ENCODE peak calls at places on chromosomes 12 and 14, in eight cellular contexts. One of them, this sample, is unnamed. For H3K4me1, the result is how much of the 10 kb centered on the place peaks cover.

GRCh38 chr14:38171197-38171596 is 36.5 kb upstream of the SSTR1 start:
- DNase-seq in mammary epithelial cell: no peak
- DNase-seq in fibroblast of lung: no peak
- DNase-seq in hepatocyte: no peak
- DNase-seq in astrocyte: peak
- DNase-seq in endothelial cell of umbilical vein: no peak
- DNase-seq in GM12878: no peak
- DNase-seq in mesenchymal stem cell: no peak
- DNase-seq in this sample: no peak

GRCh38 chr14:28142400-28143015 is 624.1 kb upstream of the FOXG1 start:
- DNase-seq in mammary epithelial cell: no peak
- DNase-seq in fibroblast of lung: peak
- DNase-seq in hepatocyte: peak
- DNase-seq in astrocyte: no peak
- DNase-seq in endothelial cell of umbilical vein: no peak
- DNase-seq in GM12878: no peak
- DNase-seq in mesenchymal stem cell: no peak
- DNase-seq in this sample: no peak

GRCh38 chr12:9084417-9084816 is 31.3 kb downstream of the A2M start:
- DNase-seq in mammary epithelial cell: no peak
- DNase-seq in fibroblast of lung: no peak
- DNase-seq in hepatocyte: no peak
- DNase-seq in astrocyte: no peak
- DNase-seq in endothelial cell of umbilical vein: no peak
- DNase-seq in GM12878: no peak
- DNase-seq in mesenchymal stem cell: no peak
- DNase-seq in this sample: no peak

GRCh38 chr12:116582610-116583009 is 23.4 kb downstream of the MAP1LC3B2 start:
- DNase-seq in mammary epithelial cell: no peak
- DNase-seq in fibroblast of lung: no peak
- DNase-seq in hepatocyte: peak
- DNase-seq in astrocyte: peak
- DNase-seq in endothelial cell of umbilical vein: no peak
- DNase-seq in GM12878: no peak
- DNase-seq in mesenchymal stem cell: no peak
- DNase-seq in this sample: no peak

GRCh38 chr12:29382251-29382650 is 1.3 kb upstream of the ERGIC2 start:
- DNase-seq in mammary epithelial cell: no peak
- DNase-seq in fibroblast of lung: no peak
- DNase-seq in hepatocyte: no peak
- DNase-seq in astrocyte: no peak
- DNase-seq in endothelial cell of umbilical vein: no peak
- DNase-seq in GM12878: no peak
- DNase-seq in mesenchymal stem cell: no peak
- DNase-seq in this sample: no peak

GRCh38 chr12:8483081-8483479 is 27.3 kb downstream of the CLEC6A start:
- DNase-seq in mammary epithelial cell: no peak
- DNase-seq in fibroblast of lung: no peak
- DNase-seq in hepatocyte: no peak
- DNase-seq in astrocyte: no peak
- DNase-seq in endothelial cell of umbilical vein: no peak
- DNase-seq in GM12878: no peak
- DNase-seq in mesenchymal stem cell: no peak
- DNase-seq in this sample: no peak

GRCh38 chr12:91225316-91225715 is 42.7 kb upstream of the DCN start:
- DNase-seq in mammary epithelial cell: no peak
- DNase-seq in fibroblast of lung: peak
- DNase-seq in hepatocyte: peak
- DNase-seq in astrocyte: peak
- DNase-seq in endothelial cell of umbilical vein: no peak
- DNase-seq in GM12878: no peak
- DNase-seq in mesenchymal stem cell: peak
- DNase-seq in this sample: no peak

GRCh38 chr14:59969319-59969718 is 49.4 kb downstream of the LRRC9 start:
- DNase-seq in mammary epithelial cell: no peak
- DNase-seq in fibroblast of lung: peak
- DNase-seq in hepatocyte: no peak
- DNase-seq in astrocyte: peak
- DNase-seq in endothelial cell of umbilical vein: no peak
- DNase-seq in GM12878: no peak
- DNase-seq in mesenchymal stem cell: peak
- DNase-seq in this sample: no peak

GRCh38 chr12:119630962-119631550 is 36.9 kb upstream of the PRKAB1 start:
- DNase-seq in mammary epithelial cell: no peak
- DNase-seq in fibroblast of lung: no peak
- DNase-seq in hepatocyte: no peak
- DNase-seq in astrocyte: no peak
- DNase-seq in endothelial cell of umbilical vein: no peak
- DNase-seq in GM12878: no peak
- DNase-seq in mesenchymal stem cell: no peak
- DNase-seq in this sample: no peak

GRCh38 chr12:30169839-30170591 is 386.3 kb upstream of the TMTC1 start:
- DNase-seq in mammary epithelial cell: no peak
- DNase-seq in fibroblast of lung: no peak
- DNase-seq in hepatocyte: peak
- DNase-seq in astrocyte: no peak
- DNase-seq in endothelial cell of umbilical vein: no peak
- DNase-seq in GM12878: no peak
- DNase-seq in mesenchymal stem cell: no peak
- DNase-seq in this sample: no peak

GRCh38 chr12:75812341-75813018 is 219.1 kb downstream of the PHLDA1 start:
- DNase-seq in mammary epithelial cell: no peak
- DNase-seq in fibroblast of lung: peak
- DNase-seq in hepatocyte: peak
- DNase-seq in astrocyte: peak
- DNase-seq in endothelial cell of umbilical vein: no peak
- DNase-seq in GM12878: no peak
- DNase-seq in mesenchymal stem cell: peak
- DNase-seq in this sample: no peak

GRCh38 chr14:71521736-71522135 is 410.5 kb upstream of the RGS6 start:
- DNase-seq in mammary epithelial cell: no peak
- DNase-seq in fibroblast of lung: no peak
- DNase-seq in hepatocyte: no peak
- DNase-seq in astrocyte: no peak
- DNase-seq in endothelial cell of umbilical vein: no peak
- DNase-seq in GM12878: no peak
- DNase-seq in mesenchymal stem cell: no peak
- DNase-seq in this sample: no peak
- H3K4me1 ChIP-seq in mammary epithelial cell: under half
- H3K4me1 ChIP-seq in fibroblast of lung: under half
- H3K4me1 ChIP-seq in hepatocyte: under half
- H3K4me1 ChIP-seq in astrocyte: under half
- H3K4me1 ChIP-seq in endothelial cell of umbilical vein: under half
- H3K4me1 ChIP-seq in GM12878: under half
- H3K4me1 ChIP-seq in mesenchymal stem cell: under half
- H3K4me1 ChIP-seq in this sample: under half

GRCh38 chr14:88818018-88818417 is 6.4 kb upstream of the TTC8 start:
- DNase-seq in mammary epithelial cell: no peak
- DNase-seq in fibroblast of lung: no peak
- DNase-seq in hepatocyte: no peak
- DNase-seq in astrocyte: no peak
- DNase-seq in endothelial cell of umbilical vein: no peak
- DNase-seq in GM12878: no peak
- DNase-seq in mesenchymal stem cell: no peak
- DNase-seq in this sample: no peak
- H2AFZ ChIP-seq in mammary epithelial cell: no peak
- H2AFZ ChIP-seq in fibroblast of lung: no peak
- H2AFZ ChIP-seq in hepatocyte: no peak
- H2AFZ ChIP-seq in astrocyte: no peak
- H2AFZ ChIP-seq in endothelial cell of umbilical vein: no peak
- H2AFZ ChIP-seq in GM12878: no peak
- H2AFZ ChIP-seq in mesenchymal stem cell: no peak
- H2AFZ ChIP-seq in this sample: no peak

DNA sequence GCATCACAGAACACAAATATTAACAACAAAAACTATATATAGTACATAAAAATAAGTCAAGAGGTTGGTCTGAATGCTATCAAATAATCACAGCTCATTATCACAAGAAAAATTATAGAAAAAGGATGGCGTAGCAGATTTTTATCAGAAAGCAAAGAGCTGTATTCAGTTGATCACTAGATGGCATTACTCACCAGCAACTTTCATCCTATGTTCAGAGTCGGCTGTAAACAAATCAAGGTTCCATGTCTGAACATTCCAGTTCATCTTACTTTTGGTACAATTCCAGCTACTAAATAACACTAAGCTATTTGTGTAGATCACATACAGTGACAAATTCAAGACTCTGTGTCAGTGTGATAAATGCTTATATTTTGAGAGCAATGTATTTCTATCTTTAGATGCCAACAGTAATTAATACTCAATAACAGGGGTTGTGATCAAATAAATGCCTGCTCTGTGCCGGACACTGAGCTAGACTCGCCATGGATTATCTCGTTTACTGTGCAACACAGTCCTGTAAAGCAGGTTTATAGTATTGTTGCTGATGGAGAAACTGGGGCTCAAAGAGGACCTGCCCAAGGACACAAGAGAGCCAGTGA is 30.1 kb downstream of the NRDE2 start:
- DNase-seq in mammary epithelial cell: peak
- DNase-seq in fibroblast of lung: peak
- DNase-seq in hepatocyte: peak
- DNase-seq in astrocyte: peak
- DNase-seq in endothelial cell of umbilical vein: peak
- DNase-seq in GM12878: no peak
- DNase-seq in mesenchymal stem cell: peak
- DNase-seq in this sample: no peak
- H3K27ac ChIP-seq in mammary epithelial cell: no peak
- H3K27ac ChIP-seq in fibroblast of lung: no peak
- H3K27ac ChIP-seq in hepatocyte: peak
- H3K27ac ChIP-seq in astrocyte: no peak
- H3K27ac ChIP-seq in endothelial cell of umbilical vein: no peak
- H3K27ac ChIP-seq in GM12878: no peak
- H3K27ac ChIP-seq in mesenchymal stem cell: no peak
- H3K27ac ChIP-seq in this sample: no peak

GRCh38 chr14:35338731-35339405 is 46.7 kb downstream of the PSMA6 start:
- DNase-seq in mammary epithelial cell: no peak
- DNase-seq in fibroblast of lung: no peak
- DNase-seq in hepatocyte: no peak
- DNase-seq in astrocyte: no peak
- DNase-seq in endothelial cell of umbilical vein: no peak
- DNase-seq in GM12878: no peak
- DNase-seq in mesenchymal stem cell: no peak
- DNase-seq in this sample: no peak

GRCh38 chr14:35336171-35337073 is 44.2 kb downstream of the PSMA6 start:
- DNase-seq in mammary epithelial cell: peak
- DNase-seq in fibroblast of lung: peak
- DNase-seq in hepatocyte: peak
- DNase-seq in astrocyte: peak
- DNase-seq in endothelial cell of umbilical vein: peak
- DNase-seq in GM12878: no peak
- DNase-seq in mesenchymal stem cell: peak
- DNase-seq in this sample: no peak

GRCh38 chr14:35335388-35336092 is 43.4 kb downstream of the PSMA6 start:
- DNase-seq in mammary epithelial cell: no peak
- DNase-seq in fibroblast of lung: peak
- DNase-seq in hepatocyte: peak
- DNase-seq in astrocyte: no peak
- DNase-seq in endothelial cell of umbilical vein: peak
- DNase-seq in GM12878: no peak
- DNase-seq in mesenchymal stem cell: peak
- DNase-seq in this sample: no peak

GRCh38 chr14:35337557-35338255 is 45.5 kb downstream of the PSMA6 start:
- DNase-seq in mammary epithelial cell: peak
- DNase-seq in fibroblast of lung: no peak
- DNase-seq in hepatocyte: peak
- DNase-seq in astrocyte: no peak
- DNase-seq in endothelial cell of umbilical vein: no peak
- DNase-seq in GM12878: no peak
- DNase-seq in mesenchymal stem cell: no peak
- DNase-seq in this sample: no peak

GRCh38 chr14:35337074-35337556 is 44.9 kb downstream of the PSMA6 start:
- DNase-seq in mammary epithelial cell: no peak
- DNase-seq in fibroblast of lung: no peak
- DNase-seq in hepatocyte: no peak
- DNase-seq in astrocyte: no peak
- DNase-seq in endothelial cell of umbilical vein: no peak
- DNase-seq in GM12878: no peak
- DNase-seq in mesenchymal stem cell: no peak
- DNase-seq in this sample: no peak
- H3K4me1 ChIP-seq in mammary epithelial cell: half or more
- H3K4me1 ChIP-seq in fibroblast of lung: under half
- H3K4me1 ChIP-seq in hepatocyte: half or more
- H3K4me1 ChIP-seq in astrocyte: under half
- H3K4me1 ChIP-seq in endothelial cell of umbilical vein: under half
- H3K4me1 ChIP-seq in GM12878: under half
- H3K4me1 ChIP-seq in mesenchymal stem cell: under half
- H3K4me1 ChIP-seq in this sample: half or more

DNA sequence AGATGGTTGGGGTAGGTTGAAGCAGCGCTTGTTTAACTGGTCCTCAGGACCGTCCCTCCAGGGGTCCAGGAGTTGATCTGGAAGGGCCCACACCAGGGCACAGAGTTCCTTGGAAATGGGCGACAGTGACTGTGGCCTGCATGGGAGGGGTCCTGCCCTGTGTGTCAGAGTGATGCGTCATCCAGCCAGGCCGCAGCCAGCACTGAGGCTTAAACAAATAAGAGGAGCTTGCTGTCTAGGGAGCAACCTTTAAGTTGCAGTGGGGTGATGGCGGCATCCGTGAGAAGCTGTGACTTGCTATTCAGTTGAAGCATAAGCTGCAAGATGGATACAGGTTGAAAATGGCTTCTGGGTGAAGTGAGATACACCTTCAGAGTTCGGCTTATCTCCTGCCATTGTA is 20.2 kb downstream of the DCAF4 start:
- DNase-seq in mammary epithelial cell: no peak
- DNase-seq in fibroblast of lung: peak
- DNase-seq in hepatocyte: no peak
- DNase-seq in astrocyte: peak
- DNase-seq in endothelial cell of umbilical vein: no peak
- DNase-seq in GM12878: no peak
- DNase-seq in mesenchymal stem cell: peak
- DNase-seq in this sample: no peak
- H2AFZ ChIP-seq in mammary epithelial cell: no peak
- H2AFZ ChIP-seq in fibroblast of lung: no peak
- H2AFZ ChIP-seq in hepatocyte: no peak
- H2AFZ ChIP-seq in astrocyte: peak
- H2AFZ ChIP-seq in endothelial cell of umbilical vein: no peak
- H2AFZ ChIP-seq in GM12878: no peak
- H2AFZ ChIP-seq in mesenchymal stem cell: no peak
- H2AFZ ChIP-seq in this sample: no peak

GRCh38 chr12:49055978-49056754 is 4.4 kb downstream of the KMT2D start:
- DNase-seq in mammary epithelial cell: peak
- DNase-seq in fibroblast of lung: peak
- DNase-seq in hepatocyte: peak
- DNase-seq in astrocyte: peak
- DNase-seq in endothelial cell of umbilical vein: peak
- DNase-seq in GM12878: peak
- DNase-seq in mesenchymal stem cell: peak
- DNase-seq in this sample: peak
- H3K27ac ChIP-seq in mammary epithelial cell: no peak
- H3K27ac ChIP-seq in fibroblast of lung: no peak
- H3K27ac ChIP-seq in hepatocyte: no peak
- H3K27ac ChIP-seq in astrocyte: no peak
- H3K27ac ChIP-seq in endothelial cell of umbilical vein: no peak
- H3K27ac ChIP-seq in GM12878: peak
- H3K27ac ChIP-seq in mesenchymal stem cell: no peak
- H3K27ac ChIP-seq in this sample: no peak

GRCh38 chr14:75249958-75250336 is 28.7 kb upstream of the FOS start:
- DNase-seq in mammary epithelial cell: no peak
- DNase-seq in fibroblast of lung: peak
- DNase-seq in hepatocyte: no peak
- DNase-seq in astrocyte: no peak
- DNase-seq in endothelial cell of umbilical vein: no peak
- DNase-seq in GM12878: no peak
- DNase-seq in mesenchymal stem cell: no peak
- DNase-seq in this sample: no peak
- H3K4me1 ChIP-seq in mammary epithelial cell: under half
- H3K4me1 ChIP-seq in fibroblast of lung: under half
- H3K4me1 ChIP-seq in hepatocyte: under half
- H3K4me1 ChIP-seq in astrocyte: under half
- H3K4me1 ChIP-seq in endothelial cell of umbilical vein: under half
- H3K4me1 ChIP-seq in GM12878: under half
- H3K4me1 ChIP-seq in mesenchymal stem cell: under half
- H3K4me1 ChIP-seq in this sample: under half

This sample was measured in keratinocyte.